ENCODE peak calls at places on chromosomes 3 and 15, in five cellular contexts. Z is spleen, K is adipocyte, R is lower lobe of right lung, L is stomach. O is an unnamed sample.

GRCh38 chr3:155312781-155313180 is 19.3 kb upstream of the STRIT1 start:
- DNase-seq in Z (no peak), K (peak), R (no peak), L (no peak), O (no peak)

GRCh38 chr3:119481079-119481478 is 12.3 kb downstream of the POGLUT1 start:
- DNase-seq in Z (no peak), K (peak), R (no peak), L (no peak), O (no peak)

GRCh38 chr3:124260206-124260915 is 268.4 kb upstream of the ROPN1 start:
- DNase-seq in Z (no peak), K (peak), R (no peak), L (no peak), O (no peak)

GRCh38 chr3:29313981-29314726 is 33.3 kb downstream of the RBMS3 start:
- DNase-seq in Z (no peak), K (no peak), R (no peak), L (no peak), O (no peak)

GRCh38 chr3:139128803-139129202 is 84.1 kb upstream of the PRR23C start:
- DNase-seq in Z (no peak), K (no peak), R (no peak), L (no peak), O (no peak)

GRCh38 chr3:153127788-153128187 is 34.2 kb upstream of the RAP2B start:
- DNase-seq in Z (no peak), K (no peak), R (no peak), L (no peak), O (no peak)

GRCh38 chr15:31091531-31091930 is 10.0 kb downstream of the TRPM1 start:
- DNase-seq in Z (no peak), K (peak), R (no peak), L (no peak), O (no peak)

GRCh38 chr15:38696120-38696727 is 131.6 kb upstream of the RASGRP1 start:
- DNase-seq in Z (no peak), K (no peak), R (no peak), L (peak), O (no peak)

GRCh38 chr3:100954199-100954935 is 38.9 kb downstream of the ABI3BP start:
- DNase-seq in Z (no peak), K (peak), R (no peak), L (no peak), O (no peak)

GRCh38 chr3:21801631-21802030 is 50.6 kb upstream of the ZNF385D start:
- DNase-seq in Z (no peak), K (no peak), R (no peak), L (no peak), O (no peak)

GRCh38 chr3:52046186-52046913 is 10.0 kb downstream of the DUSP7 start:
- DNase-seq in Z (no peak), K (peak), R (no peak), L (no peak), O (no peak)

GRCh38 chr15:19943515-19943914 is 598.1 kb downstream of the GOLGA6L6 start:
- DNase-seq in Z (peak), K (no peak), R (no peak), L (no peak), O (no peak)

GRCh38 chr15:33309602-33310276 is 1.0 kb upstream of the RYR3 start:
- DNase-seq in Z (no peak), K (no peak), R (no peak), L (no peak), O (no peak)

GRCh38 chr3:169295126-169295525 is 368.4 kb downstream of the MECOM start:
- DNase-seq in Z (no peak), K (no peak), R (no peak), L (no peak), O (no peak)

GRCh38 chr3:196932600-196932999 is 9.7 kb downstream of the NCBP2 start:
- DNase-seq in Z (no peak), K (no peak), R (no peak), L (no peak), O (no peak)

GRCh38 chr15:59918994-59919951 is 84.8 kb upstream of the FOXB1 start:
- DNase-seq in Z (no peak), K (peak), R (no peak), L (no peak), O (no peak)

GRCh38 chr15:99437315-99438221 is 128.2 kb upstream of the MEF2A start:
- DNase-seq in Z (no peak), K (no peak), R (no peak), L (peak), O (no peak)

GRCh38 chr15:40844543-40844981 is 714 bp downstream of the SPINT1 start:
- DNase-seq in Z (peak), K (peak), R (peak), L (peak), O (no peak)

GRCh38 chr15:35698331-35698730 is 152.4 kb upstream of the DPH6 start:
- DNase-seq in Z (no peak), K (no peak), R (no peak), L (no peak), O (no peak)

GRCh38 chr3:16490062-16490641 is 23.3 kb downstream of the RFTN1 start:
- DNase-seq in Z (no peak), K (no peak), R (no peak), L (no peak), O (no peak)

GRCh38 chr3:175384569-175384968 is 525.4 kb downstream of the NAALADL2 start:
- DNase-seq in Z (no peak), K (no peak), R (no peak), L (no peak), O (no peak)

GRCh38 chr3:119145500-119146167 is at the start of gene TEX55:
- DNase-seq in Z (no peak), K (peak), R (no peak), L (no peak), O (peak)

DNA sequence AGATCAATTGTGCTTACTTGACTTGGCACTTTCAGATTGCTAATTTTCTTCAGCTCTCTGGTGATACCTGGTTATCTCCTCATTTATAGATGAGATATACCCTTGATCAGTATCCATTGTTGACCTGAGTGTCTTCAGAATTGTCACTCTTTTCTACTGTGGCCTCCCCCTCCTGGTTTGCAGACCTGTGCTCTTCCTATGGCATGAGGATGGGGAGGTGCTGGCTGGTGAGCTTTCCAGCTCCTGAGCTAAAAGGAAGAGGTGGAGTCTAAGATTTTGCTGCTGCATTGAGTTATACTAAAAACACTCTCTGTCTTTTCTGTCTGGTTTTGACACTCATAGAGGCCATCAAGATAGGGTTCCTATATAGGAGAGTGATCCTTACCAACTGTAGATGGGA is 23.7 kb downstream of the UBE2Q2 start:
- DNase-seq in Z (no peak), K (no peak), R (no peak), L (no peak), O (no peak)
- H3K4me3 ChIP-seq in Z (no peak), K (no peak), R (no peak), L (no peak), O (no peak)

GRCh38 chr15:78266229-78266628 is 1.9 kb downstream of the DNAJA4 start:
- DNase-seq in Z (no peak), K (no peak), R (no peak), L (no peak), O (no peak)

GRCh38 chr15:78264304-78265136 is at the start of gene DNAJA4:
- DNase-seq in Z (peak), K (peak), R (peak), L (peak), O (no peak)

GRCh38 chr15:78265752-78266224 is 1.4 kb downstream of the DNAJA4 start:
- DNase-seq in Z (no peak), K (no peak), R (no peak), L (no peak), O (no peak)

GRCh38 chr15:78263907-78264303 is 457 bp upstream of the DNAJA4 start:
- DNase-seq in Z (no peak), K (no peak), R (no peak), L (peak), O (no peak)

DNA sequence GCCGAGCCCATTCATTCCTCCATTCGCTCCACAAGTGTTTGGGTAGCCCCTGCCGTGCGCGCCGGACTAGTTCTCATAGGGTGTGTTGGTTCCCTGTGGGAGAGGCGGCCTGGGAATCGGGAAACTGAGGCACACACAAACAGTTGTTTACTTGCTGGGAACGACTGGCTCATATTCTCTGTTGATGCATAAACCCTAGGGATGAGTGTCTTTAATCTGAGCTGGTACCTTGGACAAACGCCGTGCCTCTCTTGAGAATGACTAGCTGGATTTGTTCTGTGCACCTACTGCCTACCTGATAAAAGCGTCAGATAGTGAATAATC is 737 bp downstream of the DNAJA4 start:
- DNase-seq in Z (no peak), K (no peak), R (no peak), L (no peak), O (no peak)
- H3K4me3 ChIP-seq in Z (peak), K (peak), R (peak), L (peak), O (no peak)

DNA sequence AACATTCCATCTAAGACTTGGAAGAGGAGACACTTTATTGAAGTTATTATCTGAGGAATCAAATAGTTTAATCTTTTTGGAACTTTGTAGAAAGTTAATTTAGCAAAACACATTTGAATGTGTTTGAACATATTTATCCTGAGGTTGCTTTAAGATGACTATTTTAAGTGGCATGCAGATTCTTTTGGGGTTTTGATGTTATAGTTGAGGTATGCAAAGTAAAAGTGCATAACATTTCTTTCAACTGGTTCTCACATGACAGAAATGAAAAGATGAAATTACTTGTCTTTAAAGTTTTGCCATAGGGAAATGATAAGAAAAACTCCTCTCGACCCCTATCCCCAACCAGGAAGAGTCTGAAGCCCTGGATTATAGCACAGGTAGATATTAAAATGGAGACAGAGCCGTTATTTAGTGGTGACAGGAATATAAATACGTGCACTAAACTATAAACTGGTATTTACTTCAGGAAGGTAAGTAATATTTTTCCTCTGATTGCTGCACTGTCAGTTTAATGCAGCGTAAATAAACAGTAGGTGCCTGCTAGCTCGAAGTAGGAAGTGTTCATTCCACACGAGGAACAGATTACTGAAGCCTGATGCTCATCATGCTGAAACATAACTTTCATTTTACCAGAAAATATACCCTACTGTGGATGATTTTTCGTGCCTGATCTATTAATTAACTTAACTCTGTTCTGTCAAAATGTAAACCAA is 15.1 kb upstream of the SATB1 start:
- DNase-seq in Z (no peak), K (peak), R (no peak), L (no peak), O (no peak)
- H3K4me3 ChIP-seq in Z (no peak), K (peak), R (no peak), L (no peak), O (no peak)

GRCh38 chr15:51782357-51782896 is 31.0 kb downstream of the TMOD2 start:
- DNase-seq in Z (no peak), K (no peak), R (no peak), L (no peak), O (no peak)
- H3K4me3 ChIP-seq in Z (no peak), K (no peak), R (no peak), L (no peak), O (no peak)

DNA sequence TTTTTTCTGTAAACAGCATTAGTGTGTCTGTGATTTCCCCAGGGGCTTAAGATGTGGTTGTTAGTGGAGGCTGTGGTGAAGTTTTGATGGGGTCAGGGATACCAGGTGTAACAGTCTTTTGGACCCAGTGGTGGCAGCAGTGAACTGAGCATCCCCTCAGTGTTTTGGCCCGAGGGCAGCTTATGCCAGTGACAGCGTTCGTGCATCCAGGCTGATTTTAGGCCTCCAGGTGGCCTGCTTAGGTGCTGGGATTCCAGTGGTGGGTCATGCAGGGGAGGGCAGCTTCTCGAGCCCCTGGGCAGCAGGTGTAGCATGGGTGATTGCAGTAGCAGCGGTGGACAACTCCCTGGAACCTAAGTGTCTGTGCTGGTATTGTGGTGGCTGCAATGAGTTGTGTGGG is 29.2 kb downstream of the STT3B start:
- DNase-seq in Z (no peak), K (no peak), R (no peak), L (no peak), O (no peak)
- H3K4me3 ChIP-seq in Z (no peak), K (no peak), R (no peak), L (no peak), O (no peak)

DNA sequence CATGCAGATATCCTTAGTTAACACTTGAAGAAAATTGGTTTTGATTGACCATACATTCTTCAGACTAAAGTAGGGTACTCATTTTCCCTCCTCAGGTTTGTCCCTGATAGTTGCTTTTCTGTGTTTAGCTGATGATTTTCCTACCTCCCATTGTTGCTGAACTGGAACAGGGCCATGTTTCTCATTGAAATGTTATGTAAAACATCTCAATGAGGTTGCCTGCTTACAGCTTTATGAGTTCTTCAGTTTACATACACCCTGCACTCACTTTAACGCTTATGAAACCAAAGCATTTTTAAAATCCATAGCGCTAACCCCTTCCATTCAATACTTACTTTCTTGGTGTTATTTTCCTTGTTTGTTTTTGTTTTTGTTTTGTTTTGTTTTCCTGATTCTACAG is 61.9 kb downstream of the HMG20A start:
- DNase-seq in Z (no peak), K (peak), R (no peak), L (no peak), O (no peak)
- H3K4me3 ChIP-seq in Z (no peak), K (peak), R (no peak), L (no peak), O (no peak)

DNA sequence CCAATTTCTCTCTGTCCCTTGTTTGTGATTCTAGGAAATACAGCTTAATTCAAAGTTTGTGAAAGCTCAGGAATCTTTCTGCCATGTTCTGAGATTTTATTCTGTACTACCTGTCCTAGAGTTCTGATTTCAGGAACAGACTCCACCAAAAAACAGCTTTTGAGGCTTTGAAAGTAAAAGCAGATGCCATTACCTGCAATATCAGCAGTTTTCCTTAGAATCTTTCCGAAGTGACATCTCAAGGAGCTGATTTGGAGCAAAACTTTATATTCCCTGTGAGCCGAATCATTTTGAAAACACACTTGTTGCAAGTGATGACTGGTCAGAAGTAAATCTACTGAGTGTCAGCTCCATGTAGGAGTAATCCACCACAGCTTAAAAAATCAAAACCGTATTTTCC is 59.3 kb upstream of the CCNL1 start:
- DNase-seq in Z (no peak), K (no peak), R (no peak), L (no peak), O (no peak)
- H3K4me3 ChIP-seq in Z (no peak), K (no peak), R (no peak), L (no peak), O (no peak)

GRCh38 chr15:24857777-24858176 is 97.0 kb upstream of the SNRPN start:
- DNase-seq in Z (no peak), K (no peak), R (no peak), L (no peak), O (no peak)

GRCh38 chr15:24861014-24861690 is 93.6 kb upstream of the SNRPN start:
- DNase-seq in Z (no peak), K (no peak), R (no peak), L (no peak), O (no peak)

GRCh38 chr15:24856397-24857093 is 98.2 kb upstream of the SNRPN start:
- DNase-seq in Z (no peak), K (no peak), R (no peak), L (no peak), O (peak)

GRCh38 chr15:24858737-24859601 is 95.8 kb upstream of the SNRPN start:
- DNase-seq in Z (no peak), K (peak), R (no peak), L (no peak), O (no peak)

DNA sequence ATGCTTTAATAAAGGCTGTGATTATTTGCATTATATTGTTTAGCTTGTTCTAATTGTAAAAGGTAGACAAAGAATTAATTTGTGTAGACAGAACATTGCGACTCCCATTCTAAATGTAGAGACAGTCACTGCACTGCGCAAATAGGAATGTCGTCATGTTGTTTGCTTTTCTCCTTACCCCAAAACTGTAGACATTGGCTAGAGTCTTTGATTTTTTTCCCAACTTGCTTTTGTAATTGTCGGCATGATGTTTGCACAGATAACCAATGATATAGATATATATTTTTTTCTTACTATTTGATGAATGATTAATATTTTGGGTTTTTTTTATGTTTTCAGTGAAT is 97.7 kb upstream of the SNRPN start:
- DNase-seq in Z (no peak), K (no peak), R (no peak), L (no peak), O (no peak)
- H3K4me3 ChIP-seq in Z (no peak), K (no peak), R (no peak), L (no peak), O (no peak)